ENCODE peak calls at places on chromosomes 4 and X, in four cellular contexts. Q is A549, J is K562, E is GM12878. L is an unnamed sample.

GRCh38 chr4:57085278-57085677 is 24.9 kb downstream of the IGFBP7 start:
- DNase-seq in Q (no peak), J (no peak), E (no peak), L (no peak)

GRCh38 chrX:132491191-132491590 is 2.4 kb upstream of the MBNL3 start:
- DNase-seq in Q (peak), J (no peak), E (no peak), L (peak)

GRCh38 chr4:16783119-16783518 is 115.3 kb downstream of the LDB2 start:
- DNase-seq in Q (no peak), J (no peak), E (no peak), L (no peak)

GRCh38 chr4:123784626-123785025 is 388.0 kb downstream of the SPRY1 start:
- DNase-seq in Q (no peak), J (no peak), E (no peak), L (no peak)

GRCh38 chr4:55284331-55284730 is 61.7 kb upstream of the SRD5A3 start:
- DNase-seq in Q (no peak), J (no peak), E (no peak), L (no peak)

GRCh38 chrX:155857561-155857960 is 23.6 kb upstream of the VAMP7 start:
- DNase-seq in Q (peak), J (no peak), E (no peak), L (no peak)

GRCh38 chrX:72048515-72049455 is 82.9 kb downstream of the RTL5 start:
- DNase-seq in Q (peak), J (no peak), E (no peak), L (no peak)

GRCh38 chrX:103879339-103879738 is 47.3 kb upstream of the RAB9B start:
- DNase-seq in Q (no peak), J (no peak), E (no peak), L (no peak)

GRCh38 chrX:97416461-97416860 is 532.8 kb downstream of the RPA4 start:
- DNase-seq in Q (no peak), J (no peak), E (no peak), L (no peak)

GRCh38 chr4:37675587-37676290 is 10.4 kb downstream of the RELL1 start:
- DNase-seq in Q (no peak), J (no peak), E (peak), L (no peak)

GRCh38 chrX:52341493-52341892 is 27.3 kb upstream of the XAGE2 start:
- DNase-seq in Q (no peak), J (no peak), E (no peak), L (no peak)

GRCh38 chrX:132231587-132231986 is 12.3 kb upstream of the RAP2C start:
- DNase-seq in Q (no peak), J (no peak), E (no peak), L (no peak)

GRCh38 chr4:169640261-169640880 is 20.0 kb downstream of the CLCN3 start:
- DNase-seq in Q (no peak), J (no peak), E (no peak), L (no peak)

GRCh38 chrX:102546818-102547493 is 30.4 kb upstream of the TMSB15A start:
- DNase-seq in Q (no peak), J (no peak), E (no peak), L (no peak)

GRCh38 chr4:121669163-121669550 is 27.6 kb downstream of the ANXA5 start:
- DNase-seq in Q (no peak), J (no peak), E (no peak), L (no peak)

GRCh38 chr4:121668368-121669162 is 28.2 kb downstream of the ANXA5 start:
- DNase-seq in Q (no peak), J (no peak), E (no peak), L (no peak)

GRCh38 chr4:121662225-121662624 is 34.6 kb downstream of the ANXA5 start:
- DNase-seq in Q (no peak), J (no peak), E (no peak), L (no peak)

GRCh38 chr4:121665371-121665770 is 31.4 kb downstream of the ANXA5 start:
- DNase-seq in Q (no peak), J (no peak), E (no peak), L (no peak)

GRCh38 chr4:121666091-121666679 is 30.6 kb downstream of the ANXA5 start:
- DNase-seq in Q (no peak), J (no peak), E (no peak), L (no peak)
- TF ChIP-seq POLR2AphosphoS2 in Q (no peak), J (no peak), E (no peak), L (no peak)

DNA sequence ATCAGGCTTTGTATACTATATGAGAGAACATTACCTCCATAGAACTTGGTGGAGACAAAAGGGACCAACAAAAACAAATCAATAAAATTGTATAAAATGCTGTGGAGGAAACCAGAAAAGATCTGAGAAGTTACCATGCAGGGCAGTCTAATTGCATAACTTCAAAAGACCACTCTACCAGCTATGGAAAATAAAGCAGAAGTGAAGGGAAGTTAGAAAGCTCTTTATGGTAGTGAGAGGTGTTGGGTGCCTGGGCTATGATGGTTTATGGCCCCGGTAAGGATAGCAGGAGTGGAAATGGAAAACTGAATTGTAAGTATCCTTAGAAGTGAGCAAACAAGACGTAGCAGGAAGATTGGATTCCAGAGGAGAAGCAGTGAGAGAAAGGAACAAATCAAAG is 3.1 kb downstream of the TMEM184C start:
- DNase-seq in Q (no peak), J (no peak), E (no peak), L (no peak)
- TF ChIP-seq POLR2AphosphoS2 in Q (no peak), J (no peak), E (no peak), L (no peak)

GRCh38 chr4:98502624-98503023 is 155.8 kb downstream of the TSPAN5 start:
- DNase-seq in Q (no peak), J (no peak), E (no peak), L (no peak)

GRCh38 chr4:98505991-98506390 is 152.4 kb downstream of the TSPAN5 start:
- DNase-seq in Q (no peak), J (no peak), E (no peak), L (no peak)

GRCh38 chr4:98504091-98504490 is 154.3 kb downstream of the TSPAN5 start:
- DNase-seq in Q (no peak), J (no peak), E (no peak), L (no peak)

GRCh38 chr4:98498774-98499173 is 159.6 kb downstream of the TSPAN5 start:
- DNase-seq in Q (no peak), J (no peak), E (no peak), L (no peak)

GRCh38 chr4:98501383-98501782 is 157.0 kb downstream of the TSPAN5 start:
- DNase-seq in Q (no peak), J (no peak), E (no peak), L (no peak)
- TF ChIP-seq POLR2AphosphoS2 in Q (no peak), J (no peak), E (no peak), L (no peak)

GRCh38 chr4:7187691-7188090 is 4.6 kb upstream of the SORCS2 start:
- DNase-seq in Q (no peak), J (no peak), E (no peak), L (no peak)

GRCh38 chr4:7190278-7190594 is 2.1 kb upstream of the SORCS2 start:
- DNase-seq in Q (no peak), J (no peak), E (no peak), L (no peak)

GRCh38 chr4:7190668-7191545 is 1.4 kb upstream of the SORCS2 start:
- DNase-seq in Q (no peak), J (no peak), E (no peak), L (no peak)

GRCh38 chr4:7189066-7189465 is 3.3 kb upstream of the SORCS2 start:
- DNase-seq in Q (no peak), J (no peak), E (no peak), L (no peak)

DNA sequence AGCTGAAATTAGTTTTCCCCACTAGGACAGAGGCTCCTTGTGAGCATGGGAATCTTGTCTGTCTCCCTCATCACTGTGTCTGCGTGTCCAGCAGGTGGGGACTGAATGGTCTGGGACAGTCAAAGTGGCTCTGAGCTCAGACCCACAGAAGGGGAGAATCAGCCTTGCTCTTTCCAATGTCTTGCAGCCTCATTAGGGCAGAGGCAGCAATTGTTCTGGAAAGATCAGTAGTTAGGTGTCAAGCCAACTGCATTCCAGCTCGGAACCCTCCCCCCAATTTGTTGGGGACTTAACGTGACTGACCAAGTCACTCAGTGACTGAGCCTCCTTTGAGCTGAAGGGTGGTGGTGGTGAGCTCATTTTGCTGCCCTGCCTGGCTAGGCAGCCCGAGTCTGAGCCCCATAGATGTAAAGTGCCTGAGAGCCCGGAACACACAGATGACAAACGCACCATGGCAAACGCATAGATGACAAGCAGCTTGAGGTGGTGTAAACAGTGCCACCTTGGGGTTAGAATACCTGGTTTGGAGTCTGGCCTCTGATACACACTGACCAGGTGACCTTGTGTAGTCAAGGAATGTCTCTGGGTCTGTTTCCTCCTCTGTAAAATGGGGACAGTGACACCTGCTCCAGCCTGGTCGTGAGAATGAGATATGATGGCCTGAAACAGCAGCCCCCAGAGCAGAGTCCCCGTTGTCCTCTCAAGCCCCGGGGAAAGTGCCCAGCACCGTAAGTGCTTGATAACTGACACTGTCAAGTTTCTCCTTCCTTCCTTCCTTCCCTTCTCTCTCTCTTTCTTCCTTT is 2.7 kb upstream of the SORCS2 start:
- DNase-seq in Q (peak), J (no peak), E (no peak), L (peak)
- TF ChIP-seq POLR2AphosphoS2 in Q (no peak), J (no peak), E (no peak), L (no peak)

GRCh38 chrX:136269921-136270320 is 18.7 kb upstream of the MAP7D3 start:
- DNase-seq in Q (no peak), J (no peak), E (no peak), L (no peak)

GRCh38 chrX:136271300-136271699 is 20.1 kb upstream of the MAP7D3 start:
- DNase-seq in Q (no peak), J (no peak), E (no peak), L (no peak)

GRCh38 chrX:136272325-136272724 is 21.1 kb upstream of the MAP7D3 start:
- DNase-seq in Q (peak), J (no peak), E (no peak), L (no peak)

GRCh38 chrX:136266828-136267227 is 15.6 kb upstream of the MAP7D3 start:
- DNase-seq in Q (no peak), J (no peak), E (no peak), L (no peak)

GRCh38 chrX:136268051-136269048 is 17.1 kb upstream of the MAP7D3 start:
- DNase-seq in Q (peak), J (peak), E (no peak), L (peak)
- TF ChIP-seq POLR2AphosphoS2 in Q (no peak), J (no peak), E (no peak), L (no peak)

GRCh38 chr4:25797136-25797535 is 65.7 kb downstream of the SEL1L3 start:
- DNase-seq in Q (no peak), J (no peak), E (no peak), L (no peak)
- TF ChIP-seq POLR2AphosphoS2 in Q (no peak), J (no peak), E (no peak), L (no peak)

DNA sequence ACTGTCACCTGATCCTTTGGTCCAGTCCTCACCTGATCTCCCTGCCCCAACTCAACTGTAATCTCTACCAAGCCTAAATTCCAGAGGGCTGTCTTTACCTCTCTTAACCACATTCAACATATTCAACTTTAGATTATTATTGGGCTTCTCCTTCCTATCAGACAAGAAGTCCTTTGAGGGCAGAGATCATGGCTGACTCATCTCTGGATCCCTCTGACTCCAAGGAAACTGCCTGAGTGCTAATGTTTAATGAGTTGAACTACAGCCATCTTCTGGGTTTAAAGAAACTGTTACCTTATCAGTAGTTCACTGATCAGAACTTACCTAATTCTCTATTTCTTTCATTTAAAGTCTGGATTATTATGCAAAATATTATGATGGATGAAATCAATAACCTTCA is 135.7 kb downstream of the GPC3 start:
- DNase-seq in Q (no peak), J (no peak), E (no peak), L (no peak)
- TF ChIP-seq POLR2AphosphoS2 in Q (no peak), J (no peak), E (no peak), L (no peak)

GRCh38 chrX:66015152-66015827 is 24.6 kb downstream of the VSIG4 start:
- DNase-seq in Q (no peak), J (peak), E (peak), L (no peak)
- TF ChIP-seq POLR2AphosphoS2 in Q (no peak), J (peak), E (no peak), L (no peak)

DNA sequence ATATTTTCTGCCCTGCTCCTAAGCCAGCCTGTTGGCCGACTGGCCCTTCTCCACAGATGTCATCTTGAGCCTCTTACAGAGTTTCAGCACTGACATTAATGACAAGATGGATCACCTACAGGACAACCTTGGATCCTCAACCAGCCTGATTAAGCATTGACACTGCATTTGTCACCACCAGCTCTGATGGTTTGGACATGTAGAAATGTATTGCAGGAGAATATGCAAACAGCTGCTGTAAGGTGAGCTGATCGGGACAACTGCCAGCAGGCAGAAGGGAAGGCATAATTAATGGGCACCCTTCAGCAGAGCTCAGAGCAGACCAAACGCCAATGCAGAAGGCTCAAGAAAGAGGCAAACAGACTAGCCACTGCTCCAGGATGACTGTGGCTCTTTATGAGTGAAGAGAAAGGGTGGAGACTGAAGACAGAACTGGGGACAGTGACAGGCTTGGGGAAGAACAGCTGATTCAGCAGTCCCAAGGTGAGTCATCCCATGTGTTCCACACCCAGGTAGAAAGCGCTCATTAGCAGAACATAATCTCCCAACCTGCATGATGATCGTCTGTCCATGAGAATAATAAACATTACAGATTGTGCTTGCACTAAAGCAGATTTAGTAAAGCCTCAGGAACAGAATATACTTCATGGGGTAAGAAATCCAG is 6.7 kb downstream of the CORIN start:
- DNase-seq in Q (no peak), J (no peak), E (no peak), L (no peak)
- TF ChIP-seq POLR2AphosphoS2 in Q (no peak), J (no peak), E (no peak), L (no peak)

DNA sequence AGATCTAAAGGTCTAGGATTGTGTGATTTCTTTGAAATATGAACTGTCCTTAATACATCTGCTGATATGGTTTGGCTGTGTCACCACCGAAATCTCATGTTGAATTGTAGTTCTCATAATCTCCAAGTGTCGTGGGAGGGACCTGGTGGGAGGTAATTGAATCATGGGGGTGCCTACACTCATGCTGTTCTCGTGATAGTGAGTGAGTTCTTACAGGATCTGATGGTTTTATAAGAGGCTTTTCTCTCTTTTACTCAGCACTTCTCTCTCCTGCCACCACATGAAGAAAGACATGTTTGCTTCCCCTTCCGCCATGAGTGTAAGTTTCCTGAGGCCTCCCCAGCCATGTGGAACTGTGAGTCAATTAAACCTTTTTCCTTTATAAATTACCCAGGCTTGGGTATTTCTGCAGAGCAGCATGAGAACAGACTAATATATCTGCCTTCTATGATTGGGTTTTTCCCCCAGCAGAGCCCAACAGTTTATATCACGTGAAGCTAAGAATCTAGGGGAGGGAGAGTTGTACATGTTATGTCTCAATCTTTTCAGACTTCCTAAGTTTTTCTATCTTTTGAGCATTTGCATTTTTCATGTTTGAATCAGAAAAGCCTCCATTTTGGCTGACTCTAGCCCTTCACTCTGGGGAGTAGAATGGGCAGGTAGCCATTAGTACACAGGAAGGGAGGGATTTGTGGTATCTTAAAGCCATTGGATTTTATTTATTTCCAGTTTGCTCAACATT is 58.9 kb downstream of the PLAC1 start:
- DNase-seq in Q (no peak), J (no peak), E (peak), L (no peak)
- TF ChIP-seq POLR2AphosphoS2 in Q (no peak), J (no peak), E (no peak), L (no peak)

L was measured in HepG2.